ENCODE peak calls at places on chromosomes 7 and 10, in five cellular contexts. K is GM23248, P is neuronal stem cell, M is IMR-90, X is GM23338. J is an unnamed sample.

GRCh38 chr10:58697691-58698090 is 185.0 kb downstream of the BICC1 start:
- DNase-seq in K (no peak), P (no peak), M (no peak), X (no peak), J (no peak)

GRCh38 chr10:34111179-34111578 is 703.9 kb downstream of the PARD3 start:
- DNase-seq in K (no peak), P (no peak), M (no peak), X (no peak), J (no peak)

GRCh38 chr7:15709978-15710377 is 23.5 kb upstream of the MEOX2 start:
- DNase-seq in K (peak; percentile 24), P (no peak), M (no peak), X (no peak), J (no peak)

GRCh38 chr7:132030161-132030568 is 473.7 kb upstream of the PODXL start:
- DNase-seq in K (no peak), P (no peak), M (no peak), X (no peak), J (no peak)

GRCh38 chr10:80070068-80070467 is 8.4 kb upstream of the TMEM254 start:
- DNase-seq in K (no peak), P (no peak), M (no peak), X (no peak), J (no peak)

GRCh38 chr10:14838582-14839304 is 637 bp downstream of the HSPA14 start:
- DNase-seq in K (peak; percentile 61), P (peak; percentile 63), M (no peak), X (peak; percentile 83), J (peak; percentile 83)

GRCh38 chr10:88228130-88228529 is 355.0 kb downstream of the RNLS start:
- DNase-seq in K (no peak), P (no peak), M (no peak), X (no peak), J (no peak)

GRCh38 chr7:6631605-6632004 is 5.5 kb upstream of the ZNF316 start:
- DNase-seq in K (no peak), P (no peak), M (no peak), X (no peak), J (no peak)

GRCh38 chr7:83001362-83002040 is 161.2 kb downstream of the PCLO start:
- DNase-seq in K (peak; percentile 2), P (no peak), M (no peak), X (no peak), J (no peak)
- H3K4me1 ChIP-seq in K (no peaks in the 10 kb centered on the region), P (no peaks in the 10 kb centered on the region), M (no peaks in the 10 kb centered on the region), X (no peaks in the 10 kb centered on the region), J (no peaks in the 10 kb centered on the region)

GRCh38 chr10:126058104-126058503 is 161.7 kb downstream of the FANK1 start:
- DNase-seq in K (no peak), P (no peak), M (no peak), X (no peak), J (no peak)
- H3K4me2 ChIP-seq in K (no peak overlapping the region), P (no peak overlapping the region), M (no peak overlapping the region), X (no peak overlapping the region), J (peak overlapping the region; percentile 56)

GRCh38 chr10:122849900-122850605 is 4.4 kb upstream of the CUZD1 start:
- DNase-seq in K (no peak), P (no peak), M (peak; percentile 24), X (no peak), J (no peak)
- H3K4me1 ChIP-seq in K (peaks cover 46% of the 10 kb centered on the region), P (no peaks in the 10 kb centered on the region), M (peaks cover 24% of the 10 kb centered on the region), X (peaks cover 5% of the 10 kb centered on the region), J (peaks cover 9% of the 10 kb centered on the region)

GRCh38 chr7:31687024-31687423 is at the start of gene PPP1R17:
- DNase-seq in K (no peak), P (peak; percentile 6), M (no peak), X (peak; percentile 79), J (peak; percentile 75)
- H3K4me2 ChIP-seq in K (no peak within 1 kb of the TSS), P (no peak within 1 kb of the TSS), M (no peak within 1 kb of the TSS), X (peak within 1 kb of the TSS; percentile 69), J (peak within 1 kb of the TSS; percentile 58)

DNA sequence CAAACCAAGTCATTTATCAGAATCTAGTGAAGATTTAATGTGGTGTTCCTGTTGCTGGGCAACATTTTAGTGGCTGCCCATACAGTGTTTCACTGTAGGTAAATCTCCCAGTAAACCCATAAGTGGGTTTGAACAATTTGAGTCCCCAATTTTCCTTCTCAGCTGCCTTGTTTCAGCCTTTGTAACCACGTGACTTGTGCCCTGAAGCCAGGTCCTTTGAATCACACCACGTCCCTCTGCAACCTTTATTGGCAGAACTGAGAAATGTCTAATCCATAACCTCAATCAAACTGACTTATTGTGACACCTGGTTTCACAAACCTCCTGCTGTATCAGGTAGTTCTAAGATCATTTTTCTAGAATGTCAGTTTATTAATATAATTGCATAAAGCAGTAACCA is 30.1 kb downstream of the SND1 start:
- DNase-seq in K (no peak), P (no peak), M (no peak), X (no peak), J (no peak)
- H3K4me1 ChIP-seq in K (peaks cover 21% of the 10 kb centered on the region), P (peaks cover 14% of the 10 kb centered on the region), M (peaks cover 10% of the 10 kb centered on the region), X (peaks cover 78% of the 10 kb centered on the region), J (peaks cover 33% of the 10 kb centered on the region)

DNA sequence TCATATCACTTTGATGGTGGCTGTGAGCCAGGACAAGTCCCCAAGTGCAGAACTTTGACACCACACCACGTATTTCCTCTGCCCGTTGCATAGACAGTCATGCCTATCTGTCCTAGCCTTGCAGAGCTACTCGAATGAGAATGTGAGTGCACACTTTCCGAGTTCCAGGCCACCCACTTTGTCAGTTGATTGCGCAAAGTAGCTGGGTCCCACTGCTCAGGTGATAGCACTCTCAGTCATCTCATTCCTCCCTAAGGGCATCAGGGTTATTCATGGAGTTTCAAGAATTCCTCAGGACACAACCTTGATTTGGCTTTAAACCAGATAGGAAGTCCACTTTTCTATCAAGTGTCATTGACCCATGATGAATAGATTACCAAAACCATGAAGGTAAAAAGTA is 19.3 kb downstream of the LSM5 start:
- DNase-seq in K (no peak), P (no peak), M (no peak), X (no peak), J (no peak)
- H3K4me2 ChIP-seq in K (no peak overlapping the region), P (no peak overlapping the region), M (no peak overlapping the region), X (no peak overlapping the region), J (no peak overlapping the region)

GRCh38 chr10:73910764-73911552 is at the start of gene PLAU:
- DNase-seq in K (peak; percentile 65), P (peak; percentile 58), M (peak; percentile 57), X (peak; percentile 82), J (peak; percentile 85)

GRCh38 chr10:73914036-73914435 is 3.1 kb downstream of the PLAU start:
- DNase-seq in K (no peak), P (no peak), M (no peak), X (peak; percentile 34), J (no peak)

GRCh38 chr10:73909716-73910115 is 1.2 kb upstream of the PLAU start:
- DNase-seq in K (no peak), P (no peak), M (no peak), X (no peak), J (no peak)

GRCh38 chr10:73910401-73910763 is 550 bp upstream of the PLAU start:
- DNase-seq in K (no peak), P (no peak), M (peak; percentile 43), X (no peak), J (peak; percentile 58)

GRCh38 chr10:73911553-73912004 is 647 bp downstream of the PLAU start:
- DNase-seq in K (peak; percentile 14), P (peak; percentile 18), M (peak; percentile 43), X (no peak), J (no peak)
- H3K4me1 ChIP-seq in K (peaks cover 38% of the 10 kb centered on the region), P (peaks cover 9% of the 10 kb centered on the region), M (peaks cover 39% of the 10 kb centered on the region), X (peaks cover 46% of the 10 kb centered on the region), J (peaks cover 9% of the 10 kb centered on the region)

GRCh38 chr10:110494532-110494931 is 3.2 kb upstream of the DUSP5 start:
- DNase-seq in K (no peak), P (no peak), M (peak; percentile 49), X (no peak), J (no peak)

GRCh38 chr10:110493832-110494426 is 3.8 kb upstream of the DUSP5 start:
- DNase-seq in K (no peak), P (no peak), M (peak; percentile 42), X (no peak), J (no peak)

GRCh38 chr10:110491346-110491745 is 6.4 kb upstream of the DUSP5 start:
- DNase-seq in K (peak; percentile 53), P (no peak), M (no peak), X (no peak), J (no peak)

GRCh38 chr10:110490640-110491039 is 7.1 kb upstream of the DUSP5 start:
- DNase-seq in K (no peak), P (no peak), M (no peak), X (peak; percentile 20), J (no peak)

DNA sequence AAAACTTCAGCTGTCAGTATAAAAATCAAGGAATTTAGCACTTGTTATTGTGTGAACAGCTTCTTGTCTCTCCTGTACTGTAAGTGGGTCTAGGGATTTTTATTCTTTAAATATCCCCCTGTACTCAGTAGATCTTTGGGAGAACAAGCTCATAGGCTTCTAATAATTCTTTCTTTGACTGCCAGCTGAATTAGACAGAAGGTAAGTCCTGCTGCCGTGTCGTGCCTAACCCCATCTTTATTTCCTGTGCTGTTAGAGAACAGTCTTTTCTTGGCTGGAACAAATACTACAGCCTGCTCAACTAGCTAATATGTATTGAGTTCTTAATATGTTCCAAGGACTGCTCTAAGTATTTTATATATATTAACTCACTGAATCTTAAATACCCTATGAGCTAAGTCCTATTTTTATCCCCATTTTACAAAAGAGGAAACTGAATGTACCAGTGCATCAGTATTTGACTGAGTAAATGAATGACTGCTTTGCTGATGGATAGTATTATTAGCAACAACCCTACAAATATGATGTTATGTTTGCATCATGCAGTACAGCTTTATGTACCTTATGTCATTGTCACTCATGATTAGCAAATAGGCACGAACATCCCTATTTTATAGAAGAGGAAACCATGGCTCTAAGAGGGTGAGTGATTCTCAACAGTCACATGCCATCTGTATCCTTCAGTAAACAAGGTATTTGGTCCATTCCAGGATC is 5.5 kb upstream of the DUSP5 start:
- DNase-seq in K (no peak), P (no peak), M (no peak), X (no peak), J (no peak)
- H3K4me2 ChIP-seq in K (no peak overlapping the region), P (no peak overlapping the region), M (no peak overlapping the region), X (no peak overlapping the region), J (no peak overlapping the region)

J was measured in neural progenitor cell.